ENCODE peak calls at places on chromosome X, in six cellular contexts. N is psoas muscle, R is cardiac fibroblast, L is uterus, Q is fibroblast of the aortic adventitia, Y is endothelial cell of umbilical vein. J is an unnamed sample.
A peak's percentile ranks its signal among the peaks of the same experiment; 100 is the strongest.

GRCh38 chrX:51893931-51894696 is 691 bp downstream of the MAGED1 start:
- DNase-seq in N (no peak), R (peak; percentile 22), L (peak; percentile 48), Q (peak; percentile 47), Y (peak; percentile 16), J (no peak)

GRCh38 chrX:67601771-67602170 is 58.0 kb downstream of the AR start:
- DNase-seq in N (no peak), R (no peak), L (no peak), Q (no peak), Y (no peak), J (no peak)

GRCh38 chrX:2696698-2697215 is 5.7 kb downstream of the CD99 start:
- DNase-seq in N (no peak), R (peak; percentile 97), L (no peak), Q (peak; percentile 86), Y (peak; percentile 96), J (peak; percentile 73)

GRCh38 chrX:100654256-100654655 is 10.3 kb downstream of the SRPX2 start:
- DNase-seq in N (no peak), R (peak; percentile 51), L (no peak), Q (no peak), Y (peak; percentile 46), J (peak; percentile 64)

GRCh38 chrX:74251006-74251930 is 52.7 kb upstream of the ZCCHC13 start:
- DNase-seq in N (no peak), R (peak; percentile 50), L (no peak), Q (peak; percentile 62), Y (peak; percentile 28), J (peak; percentile 84)

GRCh38 chrX:100645106-100645505 is 1.1 kb downstream of the SRPX2 start:
- DNase-seq in N (no peak), R (peak; percentile 32), L (no peak), Q (no peak), Y (peak; percentile 17), J (no peak)

GRCh38 chrX:7574325-7574724 is 268.6 kb upstream of the VCX start:
- DNase-seq in N (no peak), R (peak; percentile 13), L (no peak), Q (no peak), Y (no peak), J (peak; percentile 1)

GRCh38 chrX:55119712-55120111 is 30.9 kb downstream of the PAGE2 start:
- DNase-seq in N (no peak), R (peak; percentile 21), L (no peak), Q (peak; percentile 40), Y (no peak), J (peak; percentile 52)

GRCh38 chrX:13750204-13750603 is 15.7 kb downstream of the OFD1 start:
- DNase-seq in N (no peak), R (peak; percentile 67), L (no peak), Q (peak; percentile 58), Y (peak; percentile 35), J (no peak)

GRCh38 chrX:83771664-83772063 is 89.3 kb upstream of the CYLC1 start:
- DNase-seq in N (no peak), R (no peak), L (no peak), Q (no peak), Y (no peak), J (no peak)

GRCh38 chrX:22122510-22122909 is 90.4 kb downstream of the PHEX start:
- DNase-seq in N (peak; percentile 67), R (peak; percentile 87), L (peak; percentile 37), Q (peak; percentile 97), Y (peak; percentile 3), J (peak; percentile 13)

GRCh38 chrX:70088281-70088680 is 26.0 kb downstream of the OTUD6A start:
- DNase-seq in N (no peak), R (peak; percentile 3), L (no peak), Q (peak; percentile 57), Y (no peak), J (no peak)

GRCh38 chrX:49919617-49920016 is 2.8 kb upstream of the CLCN5 start:
- DNase-seq in N (no peak), R (peak; percentile 77), L (peak; percentile 77), Q (peak; percentile 85), Y (peak; percentile 6), J (peak; percentile 74)

GRCh38 chrX:19535481-19535880 is 20.2 kb upstream of the MAP3K15 start:
- DNase-seq in N (no peak), R (peak; percentile 37), L (no peak), Q (peak; percentile 37), Y (no peak), J (peak; percentile 30)

GRCh38 chrX:106999002-106999975 is 723 bp downstream of the MORC4 start:
- DNase-seq in N (peak; percentile 63), R (peak; percentile 62), L (peak; percentile 54), Q (peak; percentile 58), Y (peak; percentile 54), J (peak; percentile 64)

GRCh38 chrX:102808336-102808735 is 87.8 kb downstream of the GPRASP3 start:
- DNase-seq in N (no peak), R (peak; percentile 36), L (no peak), Q (peak; percentile 2), Y (no peak), J (no peak)

DNA sequence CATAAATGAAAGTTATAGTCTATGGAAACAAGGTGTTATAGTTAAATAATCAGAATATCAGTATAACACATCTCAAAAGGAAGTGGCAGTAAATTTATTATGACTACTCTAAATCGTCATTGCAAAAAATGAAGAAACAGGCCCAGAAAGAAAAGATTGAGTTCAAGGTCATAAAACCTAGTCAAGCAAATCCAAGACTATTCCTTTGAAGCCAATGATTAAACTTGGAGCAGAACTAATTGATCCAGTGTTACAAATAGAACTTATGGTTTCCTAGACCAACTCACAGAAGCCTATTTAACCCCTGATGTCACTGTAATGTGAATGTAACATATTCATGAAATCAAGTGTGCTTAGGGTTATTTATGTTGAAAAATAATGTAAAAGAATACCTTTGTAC is 1.9 kb downstream of the FAM199X start:
- DNase-seq in N (no peak), R (no peak), L (no peak), Q (no peak), Y (no peak), J (no peak)
- H3K4me3 ChIP-seq in N (peak overlapping the region; percentile 77), R (no peak overlapping the region), L (no peak overlapping the region), Q (peak overlapping the region; percentile 79), Y (peak overlapping the region; percentile 70), J (peak overlapping the region; percentile 86)

GRCh38 chrX:42530027-42530426 is 247.9 kb downstream of the PPP1R2C start:
- DNase-seq in N (no peak), R (peak; percentile 71), L (no peak), Q (peak; percentile 49), Y (no peak), J (peak; percentile 38)
- TF ChIP-seq CTCF in N (no peak), R (peak; percentile 8), L (no peak), Q (no peak), Y (no peak), J (no peak)

DNA sequence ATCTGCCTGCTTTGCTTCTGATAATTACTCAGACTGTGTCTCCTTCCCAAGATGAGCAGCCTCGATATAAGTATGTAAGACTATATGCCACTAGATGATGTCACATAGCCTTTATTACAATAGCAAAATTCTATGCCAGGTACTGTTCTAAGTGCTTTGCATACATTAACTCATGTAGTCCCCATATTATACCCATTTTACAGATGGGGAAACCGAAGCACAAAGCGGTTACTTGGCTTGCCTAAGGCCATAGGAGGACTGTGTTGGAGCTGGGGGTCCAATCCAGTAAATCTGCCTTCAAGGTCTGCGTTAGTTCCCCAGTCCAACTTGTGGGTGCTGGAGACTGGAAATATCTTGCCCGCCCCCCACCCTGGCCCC is 826 bp upstream of the SCML1 start:
- DNase-seq in N (no peak), R (no peak), L (no peak), Q (peak; percentile 10), Y (no peak), J (no peak)
- H3K4me3 ChIP-seq in N (peak overlapping the region; percentile 53), R (peak overlapping the region; percentile 38), L (peak overlapping the region; percentile 36), Q (peak overlapping the region; percentile 54), Y (peak overlapping the region; percentile 16), J (peak overlapping the region; percentile 57)

GRCh38 chrX:15815779-15816452 is 25.6 kb downstream of the ZRSR2 start:
- DNase-seq in N (no peak), R (peak; percentile 34), L (no peak), Q (peak; percentile 23), Y (peak; percentile 2), J (no peak)

GRCh38 chrX:15820106-15821073 is 30.1 kb downstream of the ZRSR2 start:
- DNase-seq in N (no peak), R (no peak), L (no peak), Q (no peak), Y (no peak), J (no peak)

GRCh38 chrX:15816886-15817285 is 26.6 kb downstream of the ZRSR2 start:
- DNase-seq in N (no peak), R (no peak), L (no peak), Q (no peak), Y (no peak), J (peak; percentile 13)

GRCh38 chrX:15814811-15815210 is 24.5 kb downstream of the ZRSR2 start:
- DNase-seq in N (no peak), R (no peak), L (no peak), Q (no peak), Y (no peak), J (no peak)

GRCh38 chrX:15816453-15816838 is 26.2 kb downstream of the ZRSR2 start:
- DNase-seq in N (no peak), R (no peak), L (no peak), Q (peak; percentile 7), Y (no peak), J (no peak)
- TF ChIP-seq CTCF in N (no peak), R (no peak), L (no peak), Q (no peak), Y (no peak), J (no peak)

GRCh38 chrX:75648803-75649588 is 126.2 kb upstream of the ZDHHC15 start:
- DNase-seq in N (no peak), R (no peak), L (no peak), Q (no peak), Y (no peak), J (no peak)
- H3K4me3 ChIP-seq in N (no peak overlapping the region), R (no peak overlapping the region), L (no peak overlapping the region), Q (no peak overlapping the region), Y (no peak overlapping the region), J (no peak overlapping the region)

DNA sequence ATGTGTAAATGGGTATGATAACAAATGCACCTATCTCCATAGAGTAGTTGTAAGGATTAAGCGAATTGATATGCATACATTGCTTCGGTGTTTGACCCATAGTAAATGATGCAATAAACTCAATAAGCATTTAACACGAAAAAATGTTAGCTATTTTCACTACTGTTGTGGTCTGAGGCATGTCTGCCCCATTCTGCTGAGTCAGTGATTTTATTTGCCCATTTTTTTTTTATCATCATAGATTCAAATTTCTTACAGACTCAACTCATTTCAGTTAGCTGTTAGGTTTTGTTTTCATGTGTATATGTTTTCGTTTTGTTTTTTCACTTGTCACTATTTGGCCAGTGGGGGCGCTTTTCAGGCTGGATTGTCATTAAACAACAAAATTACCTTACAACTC is 27.8 kb upstream of the ARHGEF9 start:
- DNase-seq in N (no peak), R (no peak), L (no peak), Q (no peak), Y (no peak), J (no peak)
- TF ChIP-seq CTCF in N (no peak), R (no peak), L (no peak), Q (no peak), Y (no peak), J (no peak)

DNA sequence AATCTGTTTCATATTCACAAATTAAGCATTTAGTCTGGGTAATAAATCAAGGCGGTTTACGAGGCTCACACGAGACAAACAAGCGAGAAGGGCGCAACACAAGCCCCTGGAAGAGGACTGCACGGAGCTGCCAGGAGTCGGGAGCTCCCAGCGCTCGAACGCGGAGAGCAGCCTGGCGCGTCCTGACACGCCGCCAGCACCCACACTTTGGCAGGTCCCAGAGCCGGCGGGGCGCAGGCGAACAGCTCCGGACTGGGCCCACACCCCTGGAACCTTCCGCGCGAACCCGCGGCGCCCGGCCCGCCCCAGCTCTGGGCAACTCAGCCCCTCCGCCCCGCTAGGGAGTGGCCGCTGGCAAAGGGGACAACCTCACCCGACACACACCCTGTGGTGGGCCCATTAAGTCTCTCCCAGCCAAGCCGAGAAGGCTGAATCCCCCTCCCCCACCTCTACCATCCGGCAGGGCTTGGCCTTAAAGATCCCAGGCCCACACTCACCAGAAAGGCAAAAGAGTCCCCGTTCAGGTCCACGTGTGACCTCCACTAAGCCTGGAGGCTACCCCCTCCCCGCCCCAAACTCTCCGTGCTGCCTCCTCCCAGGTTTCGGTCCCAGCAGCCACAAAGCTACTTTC is 47.4 kb upstream of the BCOR start:
- DNase-seq in N (peak; percentile 60), R (no peak), L (no peak), Q (no peak), Y (no peak), J (no peak)
- H3K4me3 ChIP-seq in N (peak overlapping the region; percentile 69), R (no peak overlapping the region), L (peak overlapping the region; percentile 30), Q (no peak overlapping the region), Y (peak overlapping the region; percentile 51), J (peak overlapping the region; percentile 57)

J was measured in fibroblast of villous mesenchyme.